ENCODE peak calls at places on chromosomes 4 and X, in eight cellular contexts. W is RPMI7951, C is activated T-cell treated with anti-CD3 and anti-CD28 coated beads for 1 hour, H is HT1080, G is fibroblast of mammary gland, O is T-helper 2 cell, P is D341Med, K is GM06990. B is an unnamed sample.
A peak's percentile ranks its signal among the peaks of the same experiment; 100 is the strongest.

GRCh38 chr4:137039369-137039768 is 492.9 kb downstream of the PCDH18 start:
- DNase-seq in O (no peak), P (no peak), G (no peak), H (no peak), K (no peak), C (no peak), W (no peak), B (no peak)

GRCh38 chr4:107888237-107888636 is 43.1 kb upstream of the CYP2U1 start:
- DNase-seq in G (peak; percentile 25), O (no peak), C (no peak), W (peak; percentile 10), K (no peak), H (no peak), P (no peak), B (no peak)

GRCh38 chr4:11670304-11670703 is 241.6 kb upstream of the HS3ST1 start:
- DNase-seq in C (no peak), O (no peak), H (no peak), K (no peak), G (no peak), P (no peak), W (no peak), B (no peak)

GRCh38 chr4:108193891-108194672 is 25.4 kb upstream of the LEF1 start:
- DNase-seq in H (no peak), K (no peak), G (peak; percentile 11), W (no peak), O (no peak), C (no peak), P (no peak), B (no peak)

GRCh38 chr4:18366762-18367358 is 345.3 kb upstream of the LCORL start:
- DNase-seq in O (no peak), P (peak; percentile 34), C (no peak), G (peak; percentile 42), H (peak; percentile 26), K (peak; percentile 11), W (peak; percentile 35), B (peak; percentile 47)

GRCh38 chrX:139828037-139828436 is 104.8 kb downstream of the ATP11C start:
- DNase-seq in K (no peak), O (no peak), C (no peak), P (no peak), H (no peak), G (no peak), W (no peak), B (peak; percentile 11)

GRCh38 chr4:119682080-119682479 is 53.5 kb upstream of the PDE5A start:
- DNase-seq in C (no peak), K (no peak), O (no peak), H (no peak), W (no peak), P (no peak), G (no peak), B (no peak)

GRCh38 chr4:149896428-149896827 is 80.8 kb upstream of the IQCM start:
- DNase-seq in W (peak; percentile 14), K (no peak), C (no peak), P (peak; percentile 67), O (no peak), H (peak; percentile 32), G (peak; percentile 53), B (peak; percentile 34)

GRCh38 chrX:54977387-54977786 is 16.6 kb downstream of the PFKFB1 start:
- DNase-seq in W (no peak), G (no peak), O (no peak), H (no peak), P (no peak), K (no peak), C (no peak), B (no peak)

GRCh38 chrX:104172121-104172520 is 5.9 kb downstream of the FAM199X start:
- DNase-seq in C (no peak), K (no peak), P (no peak), G (no peak), O (no peak), H (no peak), W (no peak), B (no peak)

GRCh38 chr4:149999485-150000074 is 78.7 kb upstream of the DCLK2 start:
- DNase-seq in W (peak; percentile 65), H (peak; percentile 37), O (no peak), C (no peak), K (peak; percentile 17), P (peak; percentile 66), G (peak; percentile 80), B (peak; percentile 53)

GRCh38 chrX:10433296-10433965 is 187.0 kb downstream of the MID1 start:
- DNase-seq in P (no peak), H (no peak), W (no peak), G (no peak), K (no peak), C (no peak), O (no peak), B (no peak)

GRCh38 chr4:101127176-101127790 is 220.0 kb downstream of the PPP3CA start:
- DNase-seq in H (no peak), C (no peak), W (peak; percentile 66), P (no peak), O (no peak), K (no peak), G (no peak), B (no peak)

GRCh38 chr4:28490669-28491068 is 1630.0 kb downstream of the STIM2 start:
- DNase-seq in G (peak; percentile 42), H (peak; percentile 52), P (no peak), O (no peak), C (no peak), K (no peak), W (peak; percentile 15), B (peak; percentile 26)

GRCh38 chr4:82429728-82430192 is 502 bp downstream of the HNRNPDL start:
- DNase-seq in W (no peak), C (peak; percentile 63), G (peak; percentile 42), K (no peak), P (no peak), O (no peak), H (peak; percentile 60), B (peak; percentile 40)

GRCh38 chr4:29079260-29079659 is 1640.9 kb upstream of the PCDH7 start:
- DNase-seq in H (no peak), G (no peak), C (no peak), P (no peak), W (no peak), K (no peak), O (no peak), B (no peak)

GRCh38 chrX:30589146-30589888 is 11.8 kb upstream of the TASL start:
- DNase-seq in K (no peak), P (no peak), W (no peak), O (no peak), C (no peak), G (no peak), H (no peak), B (no peak)

GRCh38 chr4:106659386-106659785 is 290.8 kb upstream of the GIMD1 start:
- DNase-seq in W (peak; percentile 20), P (no peak), K (no peak), G (no peak), C (no peak), H (peak; percentile 62), O (no peak), B (peak; percentile 7)

GRCh38 chr4:2878346-2878745 is 34.7 kb downstream of the ADD1 start:
- DNase-seq in G (no peak), K (no peak), O (no peak), H (no peak), C (no peak), W (no peak), P (no peak), B (no peak)

GRCh38 chrX:141960573-141960972 is 56.9 kb downstream of the MAGEC1 start:
- DNase-seq in P (no peak), G (no peak), H (no peak), O (no peak), W (no peak), K (no peak), C (no peak), B (no peak)

GRCh38 chrX:136028383-136028984 is 43.2 kb downstream of the SLC9A6 start:
- DNase-seq in K (peak; percentile 1), C (no peak), W (peak; percentile 50), G (peak; percentile 75), P (peak; percentile 16), O (peak; percentile 17), H (peak; percentile 31), B (peak; percentile 48)

GRCh38 chr4:38386654-38387188 is 277.3 kb upstream of the KLF3 start:
- DNase-seq in C (no peak), O (no peak), P (no peak), G (no peak), K (no peak), H (no peak), W (no peak), B (no peak)

GRCh38 chrX:38192007-38192625 is 28.6 kb downstream of the SRPX start:
- DNase-seq in O (no peak), C (no peak), H (no peak), K (peak; percentile 6), P (peak; percentile 32), G (peak; percentile 29), W (peak; percentile 47), B (peak; percentile 27)

GRCh38 chr4:81802308-81802846 is 330.7 kb upstream of the RASGEF1B start:
- DNase-seq in P (no peak), W (no peak), K (no peak), G (no peak), O (no peak), H (no peak), C (no peak), B (no peak)

GRCh38 chrX:26146024-26146423 is 7.9 kb downstream of the MAGEB18 start:
- DNase-seq in H (no peak), C (no peak), P (no peak), G (no peak), K (no peak), W (no peak), O (no peak), B (peak; percentile 10)

GRCh38 chrX:526295-527224 is 104.0 kb upstream of the SHOX start:
- DNase-seq in H (no peak), C (no peak), P (no peak), O (no peak), G (no peak), W (no peak), K (no peak), B (no peak)